ENCODE peak calls at places on chromosomes 11 and 22, in eight cellular contexts. Z is MM.1S, G is adipocyte, I is colonic mucosa, R is SK-N-SH, E is astrocyte, M is IMR-90, N is fibroblast of lung. W is an unnamed sample.

GRCh38 chr22:39617761-39618757 is 47.5 kb downstream of the CACNA1I start:
- DNase-seq in M (no peak), I (no peak), N (no peak), E (no peak), Z (no peak), G (no peak), R (peak), W (no peak)

GRCh38 chr11:110071197-110071596 is 22.0 kb upstream of the ZC3H12C start:
- DNase-seq in E (no peak), Z (no peak), M (no peak), G (no peak), N (no peak), R (no peak), I (no peak), W (no peak)

GRCh38 chr11:20670932-20671403 is 1.6 kb downstream of the NELL1 start:
- DNase-seq in R (no peak), M (no peak), N (no peak), I (no peak), Z (no peak), G (no peak), E (no peak), W (no peak)

GRCh38 chr11:503179-503981 is 3.7 kb downstream of the RNH1 start:
- DNase-seq in Z (no peak), R (no peak), G (peak), N (peak), E (no peak), M (peak), I (peak), W (no peak)

GRCh38 chr11:73243093-73243485 is 25.0 kb downstream of the P2RY2 start:
- DNase-seq in N (no peak), G (no peak), M (no peak), I (no peak), E (no peak), Z (no peak), R (no peak), W (no peak)

GRCh38 chr11:60985991-60986915 is 14.8 kb downstream of the CD6 start:
- DNase-seq in Z (peak), M (peak), R (no peak), I (peak), G (peak), E (peak), N (peak), W (no peak)

GRCh38 chr11:100687032-100687629 is at the start of gene ARHGAP42:
- DNase-seq in R (peak), Z (peak), E (peak), I (peak), G (peak), M (peak), N (peak), W (no peak)

GRCh38 chr11:14022251-14022650 is 59.7 kb downstream of the SPON1 start:
- DNase-seq in Z (no peak), E (no peak), M (peak), R (no peak), G (no peak), N (no peak), I (no peak), W (no peak)

GRCh38 chr11:98561216-98561615 is 459.5 kb upstream of the CNTN5 start:
- DNase-seq in Z (no peak), R (no peak), E (no peak), I (no peak), G (no peak), N (no peak), M (no peak), W (no peak)

GRCh38 chr22:21837184-21837979 is 30.1 kb downstream of the MAPK1 start:
- DNase-seq in I (no peak), N (peak), Z (no peak), G (peak), R (no peak), E (peak), M (peak), W (no peak)

GRCh38 chr11:28274216-28274615 is 166.0 kb downstream of the METTL15 start:
- DNase-seq in N (no peak), G (no peak), I (no peak), E (no peak), M (no peak), R (no peak), Z (no peak), W (no peak)

GRCh38 chr11:132734217-132734616 is 798.1 kb downstream of the OPCML start:
- DNase-seq in E (peak), I (no peak), M (peak), G (peak), Z (no peak), N (peak), R (no peak), W (no peak)

GRCh38 chr11:112784323-112785073 is 176.7 kb upstream of the NCAM1 start:
- DNase-seq in Z (no peak), G (no peak), M (no peak), I (no peak), R (peak), N (peak), E (peak), W (no peak)

GRCh38 chr11:9459573-9460321 is 1.1 kb upstream of the ZNF143 start:
- DNase-seq in R (peak), G (peak), E (peak), I (peak), Z (peak), N (peak), M (peak), W (no peak)

GRCh38 chr11:65454696-65455456 is 32.3 kb downstream of the NEAT1 start:
- DNase-seq in R (peak), I (peak), M (peak), N (peak), G (peak), Z (peak), E (no peak), W (no peak)

GRCh38 chr22:45338795-45339194 is 29.1 kb downstream of the FAM118A start:
- DNase-seq in M (no peak), R (no peak), G (no peak), Z (no peak), N (no peak), E (no peak), I (no peak), W (no peak)
- H3K9ac ChIP-seq in M (no peak), R (no peak), G (no peak), Z (no peak), N (no peak), E (no peak), I (no peak), W (no peak)

GRCh38 chr11:30585892-30586250 is 282 bp downstream of the MPPED2 start:
- DNase-seq in I (peak), Z (no peak), N (no peak), M (no peak), E (no peak), G (peak), R (peak), W (no peak)
- H3K9ac ChIP-seq in I (peak), Z (peak), N (no peak), M (no peak), E (no peak), G (no peak), R (no peak), W (no peak)

GRCh38 chr22:37633693-37634504 is 5.6 kb upstream of the SH3BP1 start:
- DNase-seq in M (peak), G (peak), Z (no peak), R (peak), I (peak), E (peak), N (peak), W (no peak)

GRCh38 chr22:37631448-37632173 is 7.9 kb upstream of the SH3BP1 start:
- DNase-seq in Z (no peak), I (no peak), N (no peak), M (no peak), G (no peak), R (no peak), E (no peak), W (no peak)

GRCh38 chr22:37632174-37633081 is 7.0 kb upstream of the SH3BP1 start:
- DNase-seq in G (no peak), M (no peak), E (no peak), N (no peak), R (no peak), Z (no peak), I (no peak), W (no peak)

GRCh38 chr22:37634505-37635002 is 4.9 kb upstream of the SH3BP1 start:
- DNase-seq in E (no peak), I (no peak), R (peak), Z (no peak), M (no peak), N (no peak), G (peak), W (no peak)

DNA sequence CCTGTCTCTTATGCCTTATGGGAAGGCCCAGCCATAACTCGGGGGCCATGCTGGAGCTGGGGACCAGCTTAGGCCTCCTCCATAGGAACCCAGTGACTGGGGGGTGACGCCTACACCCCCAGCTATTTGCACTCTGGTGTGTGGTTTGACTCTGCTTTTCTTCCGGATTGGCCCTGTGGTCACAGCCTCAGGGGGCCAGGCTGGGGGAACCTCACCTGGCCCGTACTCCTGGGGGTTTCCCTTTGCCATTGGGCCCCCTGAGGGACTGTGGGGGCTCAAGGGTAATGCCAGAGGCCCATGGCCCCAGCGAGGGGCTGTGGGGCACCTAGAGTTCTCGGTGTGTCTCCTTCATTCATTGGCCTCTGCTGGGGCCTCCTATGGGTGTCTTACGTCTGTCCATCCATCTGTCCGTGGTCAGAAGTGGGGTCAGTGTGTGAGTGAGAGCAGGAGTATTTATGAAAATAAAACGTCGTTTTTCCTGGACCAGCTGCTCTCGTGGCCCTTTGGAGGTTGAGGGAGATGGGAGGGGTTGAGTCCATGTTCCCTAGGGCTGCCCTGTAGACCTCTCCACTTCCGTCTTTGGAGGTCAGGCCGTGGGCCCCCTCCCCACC is 6.3 kb upstream of the SH3BP1 start:
- DNase-seq in R (no peak), E (no peak), G (no peak), I (no peak), N (no peak), M (no peak), Z (no peak), W (no peak)
- H3K9ac ChIP-seq in R (peak), E (peak), G (peak), I (peak), N (no peak), M (peak), Z (no peak), W (no peak)

GRCh38 chr22:27196483-27196882 is 539.1 kb downstream of the MIAT start:
- DNase-seq in Z (no peak), I (no peak), E (no peak), R (no peak), M (no peak), G (no peak), N (no peak), W (no peak)
- H3K9ac ChIP-seq in Z (no peak), I (no peak), E (no peak), R (no peak), M (no peak), G (no peak), N (no peak), W (no peak)

GRCh38 chr22:37932401-37932800 is 21.0 kb downstream of the C22orf23 start:
- DNase-seq in I (no peak), N (no peak), G (no peak), Z (no peak), M (no peak), E (no peak), R (no peak), W (no peak)

GRCh38 chr22:37932821-37933578 is 20.4 kb downstream of the C22orf23 start:
- DNase-seq in R (no peak), Z (no peak), N (no peak), E (no peak), M (no peak), G (no peak), I (no peak), W (no peak)

GRCh38 chr22:37930952-37931440 is 22.4 kb downstream of the C22orf23 start:
- DNase-seq in Z (no peak), G (no peak), I (no peak), N (no peak), M (no peak), E (no peak), R (no peak), W (no peak)

GRCh38 chr22:37931893-37932389 is 21.5 kb downstream of the C22orf23 start:
- DNase-seq in M (no peak), R (no peak), Z (no peak), G (no peak), E (no peak), I (no peak), N (no peak), W (no peak)

GRCh38 chr22:37933711-37934376 is 19.6 kb downstream of the C22orf23 start:
- DNase-seq in I (peak), R (peak), G (peak), N (peak), M (peak), Z (peak), E (peak), W (no peak)
- H3K9ac ChIP-seq in I (no peak), R (no peak), G (peak), N (peak), M (peak), Z (no peak), E (peak), W (no peak)

DNA sequence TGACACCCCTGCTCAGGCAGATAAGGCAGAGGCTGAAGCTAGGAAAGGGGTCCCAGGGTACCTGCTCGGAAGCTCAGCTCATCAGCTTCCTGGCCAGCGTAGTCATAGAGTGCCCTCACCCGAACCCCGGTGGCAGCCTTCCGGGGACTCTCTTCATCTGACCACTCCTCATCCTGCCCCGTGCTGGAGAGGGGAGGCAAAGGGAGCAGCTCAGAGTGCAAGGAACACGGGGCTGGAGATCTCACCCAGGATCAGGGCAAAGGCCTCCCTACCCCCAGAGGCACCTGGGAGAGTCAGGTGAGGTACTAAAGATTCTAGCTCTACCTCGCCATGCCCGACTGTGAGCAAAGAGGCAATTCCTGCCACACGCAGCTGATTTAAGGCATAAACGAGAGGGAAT is 1.6 kb upstream of the ARFGAP2 start:
- DNase-seq in E (no peak), Z (no peak), R (no peak), M (no peak), N (no peak), I (no peak), G (no peak), W (no peak)
- H3K9ac ChIP-seq in E (no peak), Z (no peak), R (no peak), M (no peak), N (no peak), I (no peak), G (peak), W (no peak)

GRCh38 chr11:72240461-72241289 is 3.3 kb downstream of the PHOX2A start:
- DNase-seq in E (no peak), G (no peak), N (peak), Z (no peak), R (no peak), M (no peak), I (no peak), W (no peak)

GRCh38 chr11:72241290-72241781 is 2.6 kb downstream of the PHOX2A start:
- DNase-seq in I (no peak), R (peak), N (no peak), G (no peak), Z (no peak), M (no peak), E (no peak), W (no peak)

GRCh38 chr11:72238492-72239295 is 5.3 kb downstream of the PHOX2A start:
- DNase-seq in E (no peak), M (no peak), R (peak), N (no peak), I (no peak), Z (no peak), G (no peak), W (no peak)

GRCh38 chr11:72239296-72239848 is 4.6 kb downstream of the PHOX2A start:
- DNase-seq in M (peak), G (peak), E (peak), Z (no peak), R (peak), I (peak), N (peak), W (no peak)

DNA sequence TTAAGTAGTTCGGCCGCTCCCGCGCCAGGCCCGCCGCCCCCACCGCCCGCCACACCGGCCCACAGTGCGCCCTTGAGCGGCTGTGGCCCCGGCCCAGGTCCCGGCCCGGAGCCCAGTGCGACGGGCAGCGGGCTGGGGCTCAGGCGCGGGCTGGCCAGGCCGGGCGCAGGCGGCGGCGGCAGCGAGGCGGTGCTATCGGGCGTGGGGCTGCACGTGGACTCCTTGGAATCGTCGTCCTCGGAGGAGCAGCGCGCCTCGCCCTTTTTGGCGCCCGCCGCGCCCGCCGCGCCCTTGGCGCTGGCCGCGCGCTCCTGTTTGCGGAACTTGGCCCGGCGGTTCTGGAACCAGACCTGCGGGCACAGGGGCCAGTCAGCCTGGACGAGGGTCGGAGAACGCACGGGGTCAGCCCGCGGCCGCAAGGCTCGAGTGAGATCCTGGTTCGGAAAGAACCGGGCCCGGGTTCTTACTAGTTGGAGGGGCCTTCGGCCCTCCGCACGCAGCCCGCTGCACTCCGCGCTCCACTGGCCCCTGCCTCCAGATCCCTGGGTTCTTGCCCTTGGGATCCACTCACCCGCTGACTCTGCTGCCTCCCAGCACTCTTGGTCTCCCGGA is 4.0 kb downstream of the PHOX2A start:
- DNase-seq in I (peak), R (no peak), Z (no peak), G (peak), E (no peak), M (no peak), N (peak), W (no peak)
- H3K9ac ChIP-seq in I (peak), R (peak), Z (no peak), G (peak), E (no peak), M (no peak), N (peak), W (no peak)

GRCh38 chr11:117218133-117218915 is 13.5 kb downstream of the PCSK7 start:
- DNase-seq in E (peak), Z (no peak), N (peak), I (no peak), M (peak), G (no peak), R (no peak), W (no peak)
- H3K9ac ChIP-seq in E (peak), Z (no peak), N (no peak), I (no peak), M (peak), G (peak), R (no peak), W (no peak)

DNA sequence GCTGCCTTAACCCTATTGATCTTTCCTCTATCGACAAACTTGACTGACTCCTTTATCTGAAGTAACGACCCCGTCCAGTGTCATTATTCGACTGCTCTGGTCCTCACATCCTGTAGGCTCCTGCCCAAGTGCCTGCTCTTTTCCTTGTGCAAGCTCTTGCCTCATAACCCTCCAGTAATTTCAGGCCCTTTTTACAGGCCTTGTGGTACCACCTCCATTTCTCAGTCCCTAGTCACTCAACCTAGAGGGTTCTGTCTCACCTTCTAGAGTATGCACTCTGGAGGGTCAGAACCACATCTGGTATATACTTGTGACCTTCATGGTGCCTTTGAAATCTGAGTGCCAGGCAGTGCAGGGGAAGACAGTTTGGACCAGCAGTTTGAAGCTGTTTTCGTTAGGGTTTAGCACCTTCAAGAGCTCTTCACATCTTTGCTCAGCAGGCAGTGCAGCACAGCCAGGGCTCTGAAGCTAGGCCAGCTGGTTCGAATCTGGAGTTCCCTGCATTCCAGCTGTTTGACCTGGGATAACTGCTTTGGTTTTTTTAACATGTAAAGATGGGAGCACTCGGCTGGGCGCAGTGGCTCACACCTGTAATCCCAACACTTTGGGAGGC is 11.2 kb downstream of the SNRPD3 start:
- DNase-seq in G (no peak), E (no peak), R (no peak), M (no peak), Z (no peak), I (no peak), N (no peak), W (no peak)
- H3K9ac ChIP-seq in G (no peak), E (no peak), R (no peak), M (no peak), Z (no peak), I (no peak), N (no peak), W (no peak)

W was measured in SK-N-MC.